ENCODE peak calls at places on chromosome 15, in four cellular contexts. D is GM12878, P is K562, G is HL-60. T is an unnamed sample.

GRCh38 chr15:22918056-22918455 is 62.1 kb downstream of the CYFIP1 start:
- DNase-seq in P (no peak), D (no peak), G (no peak), T (no peak)

GRCh38 chr15:27485265-27485664 is 514.3 kb downstream of the GABRG3 start:
- DNase-seq in P (no peak), G (no peak), D (no peak), T (no peak)

GRCh38 chr15:59298255-59298856 is 74.3 kb downstream of the MYO1E start:
- DNase-seq in P (no peak), D (peak; percentile 99), G (no peak), T (peak; percentile 28)

GRCh38 chr15:64522226-64522823 is 61.9 kb downstream of the ZNF609 start:
- DNase-seq in G (no peak), D (no peak), P (no peak), T (no peak)

GRCh38 chr15:68234060-68234459 is 4.5 kb upstream of the CLN6 start:
- DNase-seq in D (no peak), P (no peak), G (no peak), T (no peak)

GRCh38 chr15:90829942-90830440 is 38.4 kb upstream of the FURIN start:
- DNase-seq in P (no peak), D (no peak), G (peak; percentile 91), T (no peak)

GRCh38 chr15:84702961-84703482 is 12.9 kb downstream of the SEC11A start:
- DNase-seq in D (no peak), P (no peak), G (no peak), T (no peak)

GRCh38 chr15:86139828-86140227 is 60.2 kb downstream of the AGBL1 start:
- DNase-seq in P (peak; percentile 15), G (no peak), D (no peak), T (no peak)

GRCh38 chr15:93980149-93980911 is 251.0 kb upstream of the MCTP2 start:
- DNase-seq in P (no peak), G (no peak), D (no peak), T (no peak)

GRCh38 chr15:92653836-92654524 is 1.6 kb downstream of the FAM174B start:
- DNase-seq in P (no peak), D (no peak), G (no peak), T (no peak)

GRCh38 chr15:86609275-86609674 is 529.6 kb downstream of the AGBL1 start:
- DNase-seq in D (no peak), P (no peak), G (no peak), T (no peak)

GRCh38 chr15:94793641-94794040 is 562.3 kb downstream of the MCTP2 start:
- DNase-seq in D (no peak), P (no peak), G (no peak), T (no peak)

GRCh38 chr15:85379403-85380131 is 836 bp upstream of the AKAP13 start:
- DNase-seq in G (peak; percentile 12), D (no peak), P (no peak), T (no peak)

GRCh38 chr15:31264534-31265089 is 62.0 kb upstream of the KLF13 start:
- DNase-seq in D (no peak), G (no peak), P (no peak), T (no peak)

GRCh38 chr15:59687831-59688230 is 1.3 kb downstream of the BNIP2 start:
- DNase-seq in P (no peak), D (peak; percentile 5), G (peak; percentile 41), T (no peak)

GRCh38 chr15:74696808-74697207 is 984 bp upstream of the EDC3 start:
- DNase-seq in G (no peak), D (no peak), P (no peak), T (no peak)

GRCh38 chr15:33034588-33034987 is 159.9 kb downstream of the FMN1 start:
- DNase-seq in G (no peak), P (no peak), D (no peak), T (no peak)

GRCh38 chr15:34810455-34811146 is 15.3 kb upstream of the ACTC1 start:
- DNase-seq in D (no peak), G (no peak), P (peak; percentile 35), T (no peak)

GRCh38 chr15:58690703-58691102 is 58.8 kb downstream of the ADAM10 start:
- DNase-seq in D (no peak), P (no peak), G (peak; percentile 8), T (no peak)

GRCh38 chr15:23567921-23568320 is 2.4 kb downstream of the MKRN3 start:
- DNase-seq in D (no peak), G (no peak), P (no peak), T (no peak)

GRCh38 chr15:61668444-61668843 is 391.8 kb downstream of the VPS13C start:
- DNase-seq in D (no peak), P (peak; percentile 53), G (no peak), T (no peak)
- TF ChIP-seq SPI1 in D (no peak), P (no peak), G (no peak), T (no peak)

DNA sequence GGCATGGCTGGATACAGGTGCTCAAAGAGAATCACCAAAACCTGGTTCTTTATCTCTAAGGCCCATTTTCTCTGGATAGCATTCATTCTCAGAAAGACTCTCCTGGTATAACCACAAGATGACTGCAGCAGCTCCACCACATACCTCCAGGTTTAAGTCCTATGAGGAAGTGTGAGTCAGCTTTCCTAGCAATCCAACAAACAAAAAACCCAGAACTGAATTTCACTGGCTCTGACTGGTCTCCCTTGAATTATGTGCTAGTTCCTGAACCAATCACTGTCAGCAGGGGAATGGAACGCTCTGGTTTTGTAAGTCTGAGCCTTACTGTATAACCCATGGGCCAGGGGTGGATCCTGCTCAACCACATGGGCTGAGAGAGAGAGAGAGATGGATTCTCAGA is 27.2 kb downstream of the MRPL46 start:
- DNase-seq in D (no peak), G (no peak), P (no peak), T (no peak)
- TF ChIP-seq SPI1 in D (no peak), G (no peak), P (no peak), T (no peak)

DNA sequence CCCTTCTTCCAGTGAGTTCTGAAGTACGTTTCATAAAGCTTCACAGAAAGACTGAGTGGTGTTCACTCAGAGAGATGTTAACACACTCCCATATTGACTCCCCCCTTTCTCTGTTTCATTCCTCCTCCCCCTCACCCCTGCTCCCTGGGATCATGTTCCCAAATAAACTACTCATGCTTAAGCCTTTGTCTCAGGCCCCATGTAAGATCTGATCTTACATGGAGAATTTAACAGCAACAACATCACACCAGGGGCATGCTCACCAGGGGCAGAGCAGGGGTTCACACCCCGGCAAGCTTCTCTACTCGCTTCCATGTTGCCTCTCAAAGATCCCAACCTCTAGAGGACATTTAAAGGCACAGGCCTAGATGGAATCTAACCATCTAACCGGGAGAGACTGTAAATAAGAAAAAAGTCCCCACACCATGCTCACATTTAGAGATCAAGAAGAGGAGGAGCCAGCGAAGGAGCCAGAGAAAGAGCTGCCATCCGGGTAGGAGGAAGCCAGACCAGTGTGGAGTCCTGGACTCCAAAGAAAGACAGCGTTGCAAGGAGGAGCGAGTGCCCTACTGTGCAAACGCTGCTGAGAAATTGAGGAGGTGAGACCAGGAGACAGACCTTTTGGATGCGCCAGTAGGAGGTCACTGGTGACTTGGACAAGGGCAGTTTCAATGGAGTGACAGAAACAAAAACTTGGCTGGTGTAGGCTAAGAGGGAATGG is 21.4 kb upstream of the SRP14 start:
- DNase-seq in G (no peak), P (no peak), D (no peak), T (no peak)
- TF ChIP-seq SPI1 in G (no peak), P (no peak), D (no peak), T (no peak)

DNA sequence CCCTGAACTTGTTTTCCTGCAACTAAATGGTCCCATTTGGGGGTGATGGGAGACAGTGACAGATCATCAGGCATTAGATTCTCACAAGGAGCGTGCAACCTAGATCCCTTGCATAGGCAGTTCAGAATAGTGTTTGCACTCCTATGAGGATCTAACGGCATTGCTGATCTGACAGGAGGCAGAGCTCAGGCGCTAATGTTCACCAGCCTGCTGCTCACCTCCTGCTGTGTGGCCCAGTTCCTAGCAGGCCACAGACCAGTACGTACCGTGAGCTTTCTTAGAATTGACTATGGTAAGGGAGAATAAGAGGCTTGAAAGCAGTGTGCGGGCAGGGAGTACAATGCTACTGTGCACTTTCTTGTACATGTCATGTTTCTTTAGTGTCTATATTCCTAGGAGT is 17.6 kb upstream of the PLA2G4E start:
- DNase-seq in D (no peak), G (no peak), P (no peak), T (no peak)
- TF ChIP-seq SPI1 in D (no peak), G (no peak), P (no peak), T (no peak)

GRCh38 chr15:25799906-25800700 is 63.0 kb downstream of the ATP10A start:
- DNase-seq in D (no peak), P (no peak), G (no peak), T (no peak)

GRCh38 chr15:25802285-25802830 is 60.8 kb downstream of the ATP10A start:
- DNase-seq in D (no peak), G (no peak), P (no peak), T (no peak)

GRCh38 chr15:25803036-25803435 is 60.1 kb downstream of the ATP10A start:
- DNase-seq in P (no peak), D (no peak), G (no peak), T (no peak)

GRCh38 chr15:25800761-25801515 is 62.2 kb downstream of the ATP10A start:
- DNase-seq in P (no peak), D (no peak), G (no peak), T (no peak)

DNA sequence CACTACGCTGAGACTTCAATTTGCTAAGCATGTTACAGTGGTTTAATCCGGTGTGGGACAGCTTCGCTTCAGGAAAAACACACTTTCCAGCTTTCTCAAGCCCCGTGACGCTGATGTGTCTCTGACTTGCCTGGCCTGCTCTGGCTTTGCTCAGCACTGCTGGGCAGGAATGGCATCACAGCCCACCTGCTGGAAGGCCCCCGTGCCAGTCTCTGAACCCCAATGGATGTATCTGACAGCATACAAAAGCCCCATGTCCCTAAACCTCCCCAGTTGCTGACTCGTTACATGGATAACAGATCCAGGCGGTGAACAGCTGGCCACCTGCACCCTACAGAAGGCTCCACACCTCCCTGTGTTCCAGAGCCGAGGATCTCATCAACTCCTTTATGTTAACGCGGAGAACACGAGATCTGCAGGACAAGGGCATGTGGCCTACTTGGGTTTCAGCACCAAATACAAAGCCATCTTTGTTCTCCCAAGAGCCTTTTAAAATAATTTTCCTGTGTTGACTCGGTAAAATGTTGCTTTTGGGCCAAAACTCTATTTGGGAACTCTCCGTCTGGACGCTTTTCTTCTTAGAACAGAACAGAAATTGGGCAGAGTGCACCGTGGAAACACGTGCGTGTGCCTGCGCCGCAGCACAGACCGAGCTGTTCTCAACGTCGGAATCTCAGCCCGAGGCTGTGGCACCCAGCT is 61.4 kb downstream of the ATP10A start:
- DNase-seq in P (no peak), D (no peak), G (no peak), T (no peak)
- TF ChIP-seq SPI1 in P (no peak), D (no peak), G (no peak), T (no peak)

GRCh38 chr15:63514533-63514943 is 10.1 kb downstream of the USP3 start:
- DNase-seq in D (no peak), G (peak; percentile 59), P (no peak), T (no peak)
- TF ChIP-seq SPI1 in D (no peak), G (peak; percentile 79), P (no peak), T (peak; percentile 1)